ENCODE peak calls at places on chromosomes 1 and 21, in five cellular contexts. L is coronary artery, S is keratinocyte, D is HFF-Myc, I is ascending aorta. U is an unnamed sample.

GRCh38 chr1:53316742-53317650 is 10.9 kb downstream of the LRP8 start:
- DNase-seq in L (no peak), S (no peak), D (no peak), I (no peak), U (no peak)

GRCh38 chr1:229716692-229717091 is 90.6 kb downstream of the URB2 start:
- DNase-seq in L (no peak), S (no peak), D (no peak), I (no peak), U (no peak)

GRCh38 chr1:212467843-212468482 is 35.2 kb downstream of the NENF start:
- DNase-seq in L (no peak), S (no peak), D (no peak), I (no peak), U (no peak)

GRCh38 chr21:17869115-17869514 is 50.0 kb upstream of the C21orf91 start:
- DNase-seq in L (no peak), S (no peak), D (no peak), I (no peak), U (no peak)

GRCh38 chr1:176364231-176364905 is 98.6 kb upstream of the PAPPA2 start:
- DNase-seq in L (no peak), S (no peak), D (no peak), I (no peak), U (no peak)

GRCh38 chr21:38229260-38229877 is 27.4 kb upstream of the KCNJ15 start:
- DNase-seq in L (no peak), S (no peak), D (no peak), I (no peak), U (no peak)

GRCh38 chr1:168136709-168137514 is at the start of gene GPR161:
- DNase-seq in L (no peak), S (no peak), D (no peak), I (no peak), U (peak)

GRCh38 chr1:203915811-203916210 is 54.4 kb downstream of the SNRPE start:
- DNase-seq in L (no peak), S (no peak), D (no peak), I (no peak), U (no peak)

GRCh38 chr1:27455166-27455811 is 34.7 kb downstream of the WASF2 start:
- DNase-seq in L (peak), S (no peak), D (no peak), I (no peak), U (no peak)

GRCh38 chr1:158122823-158123390 is 57.8 kb upstream of the CD1D start:
- DNase-seq in L (no peak), S (no peak), D (no peak), I (no peak), U (no peak)

GRCh38 chr1:165355977-165356811 is at the start of gene LMX1A:
- DNase-seq in L (no peak), S (no peak), D (no peak), I (no peak), U (no peak)

GRCh38 chr1:22207605-22208264 is 64.8 kb upstream of the WNT4 start:
- DNase-seq in L (no peak), S (no peak), D (no peak), I (no peak), U (no peak)

GRCh38 chr1:163730366-163730765 is 408.6 kb downstream of the NUF2 start:
- DNase-seq in L (no peak), S (no peak), D (no peak), I (no peak), U (no peak)

GRCh38 chr1:14790967-14791366 is 192.5 kb downstream of the KAZN start:
- DNase-seq in L (no peak), S (no peak), D (no peak), I (no peak), U (no peak)

GRCh38 chr1:211386931-211387330 is 60.3 kb downstream of the TRAF5 start:
- DNase-seq in L (no peak), S (no peak), D (no peak), I (no peak), U (no peak)

GRCh38 chr21:35231115-35231514 is 182.0 kb upstream of the RUNX1 start:
- DNase-seq in L (no peak), S (no peak), D (no peak), I (no peak), U (no peak)

GRCh38 chr1:16612332-16613172 is 812 bp downstream of the NBPF1 start:
- DNase-seq in L (peak), S (peak), D (peak), I (no peak), U (peak)

GRCh38 chr21:15212214-15212613 is 147.4 kb upstream of the NRIP1 start:
- DNase-seq in L (no peak), S (no peak), D (no peak), I (no peak), U (no peak)

DNA sequence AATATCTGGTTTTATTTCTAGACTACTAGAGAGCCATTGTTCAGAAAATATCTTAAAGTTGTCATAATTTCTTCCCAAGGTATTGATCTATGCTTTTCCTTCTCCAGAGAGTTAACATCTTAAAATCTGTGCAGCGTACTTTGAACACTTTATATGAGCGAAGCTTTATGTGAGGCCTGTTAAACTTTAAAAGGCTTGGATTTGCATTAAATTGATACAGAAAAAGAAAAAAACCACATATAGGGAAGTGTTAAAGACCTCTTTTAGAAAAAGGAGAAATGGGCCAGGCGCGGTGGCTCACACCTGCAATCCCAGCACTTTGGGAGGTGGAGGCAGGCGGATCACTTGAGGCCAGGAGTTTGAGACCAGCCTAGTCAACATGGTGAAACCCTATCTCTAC is 59.2 kb upstream of the MORC3 start:
- DNase-seq in L (no peak), S (no peak), D (no peak), I (no peak), U (no peak)
- TF ChIP-seq CTCF in L (no peak), S (no peak), D (no peak), I (peak), U (peak)

GRCh38 chr1:235875236-235875635 is 8.5 kb upstream of the LYST start:
- DNase-seq in L (no peak), S (no peak), D (no peak), I (no peak), U (no peak)

GRCh38 chr1:235873571-235873970 is 6.9 kb upstream of the LYST start:
- DNase-seq in L (no peak), S (no peak), D (no peak), I (no peak), U (no peak)

GRCh38 chr1:235872270-235872669 is 5.6 kb upstream of the LYST start:
- DNase-seq in L (no peak), S (no peak), D (no peak), I (no peak), U (no peak)

GRCh38 chr1:235873045-235873444 is 6.3 kb upstream of the LYST start:
- DNase-seq in L (no peak), S (no peak), D (no peak), I (no peak), U (no peak)

DNA sequence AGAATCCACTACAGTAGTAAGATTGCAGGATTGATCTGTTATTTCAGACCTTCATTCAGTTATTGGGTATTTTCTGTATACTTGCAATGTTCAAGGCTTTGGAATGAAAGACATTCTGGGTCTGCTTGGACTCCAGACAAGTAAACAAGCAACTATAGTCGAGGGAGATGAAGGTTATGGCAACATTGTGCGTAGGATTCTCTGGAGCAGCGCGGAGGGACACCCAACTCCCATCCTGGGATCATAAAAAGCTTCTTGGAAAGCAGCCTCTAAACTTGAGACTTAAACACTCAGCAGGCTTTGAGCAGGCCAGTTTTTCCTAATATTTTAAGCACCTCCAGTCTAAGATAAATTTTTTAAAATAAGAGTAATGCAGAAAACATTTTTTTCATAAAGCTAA is 7.5 kb upstream of the LYST start:
- DNase-seq in L (no peak), S (no peak), D (no peak), I (no peak), U (no peak)
- TF ChIP-seq CTCF in L (no peak), S (no peak), D (no peak), I (no peak), U (no peak)

GRCh38 chr1:84724128-84724860 is 34.0 kb upstream of the SSX2IP start:
- DNase-seq in L (no peak), S (no peak), D (no peak), I (no peak), U (no peak)
- TF ChIP-seq CTCF in L (no peak), S (peak), D (peak), I (no peak), U (peak)

GRCh38 chr1:91406773-91407389 is 2.2 kb upstream of the HFM1 start:
- DNase-seq in L (no peak), S (no peak), D (no peak), I (no peak), U (no peak)
- TF ChIP-seq CTCF in L (no peak), S (no peak), D (peak), I (no peak), U (no peak)

GRCh38 chr1:47983677-47984076 is 13.5 kb downstream of the TRABD2B start:
- DNase-seq in L (no peak), S (no peak), D (no peak), I (no peak), U (no peak)

GRCh38 chr1:47985001-47985400 is 12.2 kb downstream of the TRABD2B start:
- DNase-seq in L (no peak), S (no peak), D (no peak), I (no peak), U (no peak)

GRCh38 chr1:47986741-47987140 is 10.4 kb downstream of the TRABD2B start:
- DNase-seq in L (peak), S (no peak), D (no peak), I (no peak), U (no peak)

GRCh38 chr1:47981664-47982350 is 15.4 kb downstream of the TRABD2B start:
- DNase-seq in L (no peak), S (no peak), D (no peak), I (no peak), U (no peak)

GRCh38 chr1:47984175-47984789 is 12.9 kb downstream of the TRABD2B start:
- DNase-seq in L (no peak), S (no peak), D (no peak), I (no peak), U (no peak)
- TF ChIP-seq CTCF in L (no peak), S (no peak), D (no peak), I (no peak), U (no peak)

DNA sequence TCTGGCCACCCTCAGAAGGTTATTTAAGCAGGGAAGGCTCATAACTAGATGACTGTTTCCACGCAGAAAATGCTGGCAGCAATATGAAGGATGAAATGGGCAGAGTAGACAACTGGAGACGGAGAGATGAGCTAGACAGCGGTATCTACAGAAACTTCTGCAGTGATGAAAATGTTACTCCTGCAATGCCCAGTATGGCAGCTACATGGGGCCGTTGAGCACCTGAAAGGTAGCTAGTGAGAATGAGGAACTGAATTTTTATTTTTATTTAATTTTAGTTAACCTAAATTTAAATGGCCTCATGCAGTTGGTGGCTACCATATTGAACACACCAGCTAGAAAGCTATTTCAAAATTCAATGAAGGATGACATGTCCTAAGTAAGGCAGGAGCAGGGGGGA is 27.3 kb downstream of the SIPA1L2 start:
- DNase-seq in L (no peak), S (no peak), D (no peak), I (no peak), U (no peak)
- TF ChIP-seq CTCF in L (no peak), S (peak), D (no peak), I (no peak), U (peak)

DNA sequence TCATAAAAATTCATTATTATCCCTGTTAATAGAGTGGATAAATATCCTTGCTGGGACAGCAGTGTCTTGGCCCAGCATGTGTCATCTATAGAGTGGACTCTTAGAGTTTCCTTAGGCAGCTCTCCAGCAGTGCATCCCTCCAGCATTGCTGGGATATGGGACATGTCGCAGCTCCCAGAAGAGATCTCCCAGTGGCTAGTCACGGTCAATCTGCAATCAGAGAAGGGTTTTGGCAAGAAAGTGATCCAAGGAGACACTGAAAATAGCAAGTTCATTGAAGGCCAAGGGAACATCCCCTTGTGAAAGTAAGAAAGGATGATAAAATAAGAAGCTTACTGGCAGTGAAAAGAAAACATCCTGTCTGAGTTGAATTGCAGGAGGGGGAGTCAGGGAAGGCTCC is 19.4 kb upstream of the NPL start:
- DNase-seq in L (no peak), S (no peak), D (no peak), I (no peak), U (no peak)
- TF ChIP-seq CTCF in L (no peak), S (no peak), D (no peak), I (no peak), U (no peak)

GRCh38 chr1:118863688-118864087 is 124.5 kb downstream of the TBX15 start:
- DNase-seq in L (no peak), S (no peak), D (no peak), I (no peak), U (no peak)

GRCh38 chr1:118862755-118863154 is 125.4 kb downstream of the TBX15 start:
- DNase-seq in L (no peak), S (no peak), D (no peak), I (no peak), U (no peak)

GRCh38 chr1:118861216-118861615 is 126.9 kb downstream of the TBX15 start:
- DNase-seq in L (no peak), S (no peak), D (no peak), I (no peak), U (no peak)

DNA sequence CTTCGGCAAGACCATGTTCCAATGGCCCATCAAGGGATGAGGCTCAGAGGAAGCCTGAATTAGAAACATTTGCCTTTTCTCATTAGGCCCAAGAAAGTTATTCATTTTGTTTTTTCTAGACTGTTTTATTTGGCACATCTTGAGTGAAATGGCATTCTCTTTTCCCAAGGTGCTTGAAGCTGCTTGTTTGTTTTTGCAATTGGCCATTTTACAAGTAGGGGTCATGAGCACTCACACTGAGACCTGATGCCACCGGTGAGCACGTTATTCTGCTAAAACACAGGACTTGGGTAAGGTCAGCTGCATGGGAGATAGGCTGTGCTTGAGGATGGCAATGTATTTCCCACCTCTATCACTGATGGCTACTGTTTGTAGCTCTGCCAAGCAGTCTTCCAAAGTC is 128.1 kb downstream of the TBX15 start:
- DNase-seq in L (no peak), S (no peak), D (no peak), I (no peak), U (no peak)
- TF ChIP-seq CTCF in L (no peak), S (no peak), D (no peak), I (no peak), U (no peak)

DNA sequence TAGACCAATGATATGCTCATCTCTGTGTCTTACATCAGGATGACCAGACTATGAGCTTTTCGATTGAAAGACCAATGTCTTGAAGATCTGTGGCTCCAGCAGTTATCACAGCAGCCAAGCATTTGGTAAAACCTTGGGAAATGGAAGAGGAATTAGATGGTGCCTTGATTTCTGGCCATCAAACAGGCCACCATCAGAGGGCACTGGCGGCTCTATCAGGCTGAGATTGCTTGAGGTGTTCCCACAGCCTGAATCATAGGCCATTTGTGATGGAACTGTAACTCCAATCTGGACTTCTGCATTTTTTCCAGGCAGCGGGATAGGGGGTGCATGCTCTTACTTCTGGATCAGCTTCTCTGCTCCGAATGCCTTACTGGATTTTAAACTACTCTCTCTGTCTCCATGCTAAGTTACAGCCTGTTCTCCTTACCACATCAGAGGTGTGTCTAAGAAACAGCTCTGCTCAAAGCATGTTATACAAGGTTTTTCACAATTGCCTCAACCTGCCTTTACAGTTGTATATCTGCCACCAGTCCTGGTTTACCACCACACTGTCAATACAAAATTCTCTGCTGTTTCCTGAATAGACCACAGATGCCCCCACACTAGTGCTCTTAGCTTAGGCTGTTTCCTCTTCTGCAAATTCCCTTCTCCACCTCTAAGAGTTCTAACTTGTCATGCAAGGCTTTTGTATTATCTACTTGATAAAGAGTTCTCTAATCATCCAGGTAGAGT is 180.9 kb downstream of the PTGER3 start:
- DNase-seq in L (no peak), S (no peak), D (no peak), I (no peak), U (no peak)
- TF ChIP-seq CTCF in L (no peak), S (peak), D (no peak), I (no peak), U (no peak)

DNA sequence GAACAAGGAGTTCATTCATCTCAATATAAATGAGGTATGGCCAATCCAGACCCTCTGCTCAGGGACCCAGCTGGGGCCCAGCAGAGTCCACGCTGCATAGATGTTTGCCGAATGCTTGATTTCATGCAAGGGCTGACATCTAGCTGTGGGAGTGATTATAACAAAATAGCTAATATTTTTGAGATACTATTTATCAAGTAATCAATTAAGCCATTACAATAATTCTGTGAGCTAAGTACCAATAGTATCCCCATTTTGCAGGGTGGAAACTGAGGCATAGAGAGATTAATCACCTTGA is 50.9 kb downstream of the CAPN9 start:
- DNase-seq in L (no peak), S (no peak), D (no peak), I (no peak), U (no peak)
- TF ChIP-seq CTCF in L (peak), S (no peak), D (no peak), I (no peak), U (peak)

U was measured in type B pancreatic cell.